ENCODE peak calls at places on chromosomes 2 and 18, in five cellular contexts. N is omental fat pad; T is sciatic nerve; Y is amniotic stem cell; B is naive thymus-derived CD4-positive, alpha-beta T cell. D is an unnamed sample.

GRCh38 chr2:38375711-38376345 is 1.2 kb downstream of the ATL2 start:
- DNase-seq in N (peak; percentile 35), B (no peak), T (peak; percentile 69), Y (no peak), D (no peak)

GRCh38 chr2:74532222-74532621 is 2.5 kb downstream of the HTRA2 start:
- DNase-seq in T (no peak), N (no peak), B (no peak), Y (no peak), D (no peak)

GRCh38 chr2:203789613-203790012 is 78.0 kb upstream of the CTLA4 start:
- DNase-seq in Y (no peak), B (no peak), N (no peak), T (no peak), D (no peak)

GRCh38 chr18:74456409-74457042 is 582 bp downstream of the DIPK1C start:
- DNase-seq in T (no peak), N (no peak), B (no peak), Y (no peak), D (no peak)

GRCh38 chr18:74898965-74899364 is 301.3 kb downstream of the ZNF407 start:
- DNase-seq in B (no peak), N (no peak), Y (no peak), T (no peak), D (no peak)

GRCh38 chr2:224517963-224518362 is 67.2 kb downstream of the CUL3 start:
- DNase-seq in B (no peak), T (no peak), Y (no peak), N (no peak), D (no peak)

GRCh38 chr2:63679252-63679850 is 90.6 kb downstream of the MDH1 start:
- DNase-seq in B (no peak), N (no peak), Y (peak; percentile 37), T (no peak), D (no peak)

GRCh38 chr18:9848170-9848854 is 37.5 kb upstream of the TXNDC2 start:
- DNase-seq in B (no peak), N (no peak), Y (no peak), T (no peak), D (no peak)

GRCh38 chr2:10408649-10409579 is 39.2 kb downstream of the ODC1 start:
- DNase-seq in N (no peak), B (peak; percentile 85), Y (peak; percentile 37), T (peak; percentile 86), D (peak; percentile 81)

GRCh38 chr2:16654775-16655456 is 10.7 kb downstream of the CYRIA start:
- DNase-seq in T (no peak), N (no peak), B (no peak), Y (no peak), D (no peak)

D was measured in breast epithelium.